ENCODE peak calls at places on chromosomes 16 and 17, in nine cellular contexts. One of them, this sample, is unnamed.

GRCh38 chr17:19744492-19744891 is 3.6 kb downstream of the ALDH3A1 start:
- DNase-seq in colonic mucosa: peak
- DNase-seq in cardiac fibroblast: no peak
- DNase-seq in prostate gland: no peak
- DNase-seq in endothelial cell of umbilical vein: no peak
- DNase-seq in thoracic aorta: no peak
- DNase-seq in cardiac muscle cell: no peak
- DNase-seq in AG09309: no peak
- DNase-seq in kidney: no peak
- DNase-seq in this sample: no peak

GRCh38 chr17:1714488-1714979 is 4.4 kb upstream of the TLCD2 start:
- DNase-seq in colonic mucosa: peak
- DNase-seq in prostate gland: peak
- DNase-seq in endothelial cell of umbilical vein: peak
- DNase-seq in cardiac fibroblast: peak
- DNase-seq in cardiac muscle cell: peak
- DNase-seq in AG09309: peak
- DNase-seq in thoracic aorta: peak
- DNase-seq in kidney: peak
- DNase-seq in this sample: peak

GRCh38 chr17:42997390-42997983 is 732 bp upstream of the RPL27 start:
- DNase-seq in AG09309: no peak
- DNase-seq in thoracic aorta: no peak
- DNase-seq in endothelial cell of umbilical vein: no peak
- DNase-seq in kidney: no peak
- DNase-seq in colonic mucosa: no peak
- DNase-seq in prostate gland: no peak
- DNase-seq in cardiac muscle cell: no peak
- DNase-seq in cardiac fibroblast: no peak
- DNase-seq in this sample: no peak

GRCh38 chr16:78984887-78985464 is 615.6 kb downstream of the MAF start:
- DNase-seq in prostate gland: no peak
- DNase-seq in endothelial cell of umbilical vein: no peak
- DNase-seq in AG09309: no peak
- DNase-seq in cardiac fibroblast: no peak
- DNase-seq in thoracic aorta: no peak
- DNase-seq in cardiac muscle cell: peak
- DNase-seq in kidney: no peak
- DNase-seq in colonic mucosa: no peak
- DNase-seq in this sample: no peak

GRCh38 chr17:72702136-72702735 is 390.3 kb downstream of the SLC39A11 start:
- DNase-seq in cardiac fibroblast: peak
- DNase-seq in endothelial cell of umbilical vein: no peak
- DNase-seq in colonic mucosa: no peak
- DNase-seq in cardiac muscle cell: no peak
- DNase-seq in AG09309: no peak
- DNase-seq in thoracic aorta: no peak
- DNase-seq in kidney: no peak
- DNase-seq in prostate gland: no peak
- DNase-seq in this sample: peak

GRCh38 chr17:38911081-38911730 is 14.2 kb upstream of the LASP1NB start:
- DNase-seq in cardiac muscle cell: no peak
- DNase-seq in colonic mucosa: no peak
- DNase-seq in thoracic aorta: no peak
- DNase-seq in prostate gland: no peak
- DNase-seq in AG09309: no peak
- DNase-seq in cardiac fibroblast: no peak
- DNase-seq in kidney: peak
- DNase-seq in endothelial cell of umbilical vein: no peak
- DNase-seq in this sample: no peak

GRCh38 chr17:30824002-30824355 is 513 bp downstream of the CRLF3 start:
- DNase-seq in kidney: no peak
- DNase-seq in cardiac fibroblast: no peak
- DNase-seq in AG09309: no peak
- DNase-seq in thoracic aorta: no peak
- DNase-seq in cardiac muscle cell: no peak
- DNase-seq in prostate gland: no peak
- DNase-seq in colonic mucosa: no peak
- DNase-seq in endothelial cell of umbilical vein: no peak
- DNase-seq in this sample: peak

GRCh38 chr16:73703891-73704290 is 592.7 kb upstream of the PSMD7 start:
- DNase-seq in colonic mucosa: no peak
- DNase-seq in endothelial cell of umbilical vein: no peak
- DNase-seq in kidney: no peak
- DNase-seq in AG09309: no peak
- DNase-seq in cardiac muscle cell: no peak
- DNase-seq in cardiac fibroblast: no peak
- DNase-seq in prostate gland: no peak
- DNase-seq in thoracic aorta: no peak
- DNase-seq in this sample: peak

GRCh38 chr17:31388770-31389672 is 2.5 kb upstream of the RAB11FIP4 start:
- DNase-seq in prostate gland: no peak
- DNase-seq in cardiac fibroblast: peak
- DNase-seq in colonic mucosa: no peak
- DNase-seq in cardiac muscle cell: peak
- DNase-seq in AG09309: no peak
- DNase-seq in kidney: no peak
- DNase-seq in endothelial cell of umbilical vein: peak
- DNase-seq in thoracic aorta: no peak
- DNase-seq in this sample: peak

GRCh38 chr16:79261461-79261860 is 339.1 kb downstream of the MAF start:
- DNase-seq in cardiac muscle cell: peak
- DNase-seq in thoracic aorta: no peak
- DNase-seq in cardiac fibroblast: no peak
- DNase-seq in colonic mucosa: peak
- DNase-seq in AG09309: no peak
- DNase-seq in prostate gland: no peak
- DNase-seq in endothelial cell of umbilical vein: no peak
- DNase-seq in kidney: no peak
- DNase-seq in this sample: no peak

GRCh38 chr16:76653390-76654026 is 376.3 kb downstream of the CNTNAP4 start:
- DNase-seq in thoracic aorta: no peak
- DNase-seq in endothelial cell of umbilical vein: peak
- DNase-seq in prostate gland: no peak
- DNase-seq in kidney: no peak
- DNase-seq in AG09309: no peak
- DNase-seq in cardiac muscle cell: peak
- DNase-seq in colonic mucosa: no peak
- DNase-seq in cardiac fibroblast: peak
- DNase-seq in this sample: peak

GRCh38 chr16:89047331-89048086 is 46.1 kb upstream of the ACSF3 start:
- DNase-seq in endothelial cell of umbilical vein: no peak
- DNase-seq in prostate gland: no peak
- DNase-seq in cardiac muscle cell: no peak
- DNase-seq in kidney: peak
- DNase-seq in thoracic aorta: no peak
- DNase-seq in colonic mucosa: no peak
- DNase-seq in AG09309: no peak
- DNase-seq in cardiac fibroblast: no peak
- DNase-seq in this sample: no peak

GRCh38 chr16:85924675-85925074 is 25.7 kb downstream of the IRF8 start:
- DNase-seq in cardiac muscle cell: no peak
- DNase-seq in colonic mucosa: no peak
- DNase-seq in AG09309: no peak
- DNase-seq in cardiac fibroblast: no peak
- DNase-seq in endothelial cell of umbilical vein: no peak
- DNase-seq in prostate gland: no peak
- DNase-seq in thoracic aorta: no peak
- DNase-seq in kidney: no peak
- DNase-seq in this sample: peak

GRCh38 chr17:44499722-44500121 is 3.5 kb downstream of the GPATCH8 start:
- DNase-seq in colonic mucosa: no peak
- DNase-seq in cardiac muscle cell: no peak
- DNase-seq in AG09309: no peak
- DNase-seq in kidney: no peak
- DNase-seq in prostate gland: no peak
- DNase-seq in endothelial cell of umbilical vein: no peak
- DNase-seq in cardiac fibroblast: no peak
- DNase-seq in thoracic aorta: no peak
- DNase-seq in this sample: no peak

GRCh38 chr16:68592466-68593337 is 52.4 kb upstream of the CDH3 start:
- DNase-seq in thoracic aorta: no peak
- DNase-seq in cardiac fibroblast: peak
- DNase-seq in AG09309: no peak
- DNase-seq in prostate gland: no peak
- DNase-seq in colonic mucosa: no peak
- DNase-seq in endothelial cell of umbilical vein: peak
- DNase-seq in cardiac muscle cell: no peak
- DNase-seq in kidney: no peak
- DNase-seq in this sample: peak

DNA sequence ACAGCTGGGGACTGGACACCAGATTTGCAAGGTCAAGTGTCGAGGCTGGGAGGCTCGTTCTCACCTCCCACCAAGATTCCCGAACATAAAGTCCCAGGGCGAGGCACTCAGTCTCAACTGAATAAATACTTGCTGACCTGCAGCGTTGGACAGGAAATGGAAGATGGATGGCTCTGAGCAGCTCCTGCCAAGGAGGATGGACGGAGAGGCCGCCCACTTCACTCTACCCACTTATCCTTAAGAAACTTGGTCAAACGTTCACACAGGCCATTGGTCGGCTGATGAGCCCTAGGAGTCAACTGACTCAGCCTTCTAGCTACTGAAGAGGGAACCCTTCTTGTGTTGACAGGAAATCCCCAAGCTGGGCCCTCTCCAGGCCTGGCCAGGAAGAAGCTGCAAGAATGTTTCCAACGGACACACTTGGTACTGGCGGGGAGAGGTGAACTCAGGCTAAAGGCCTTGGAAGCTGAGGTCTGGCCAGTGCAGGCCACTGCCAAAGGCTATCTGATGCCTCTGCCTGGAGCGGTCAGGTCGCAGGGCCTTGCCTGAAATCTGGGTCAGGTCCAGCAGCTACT is 50.0 kb downstream of the VAC14 start:
- DNase-seq in AG09309: no peak
- DNase-seq in prostate gland: no peak
- DNase-seq in colonic mucosa: peak
- DNase-seq in endothelial cell of umbilical vein: peak
- DNase-seq in cardiac muscle cell: peak
- DNase-seq in thoracic aorta: peak
- DNase-seq in kidney: peak
- DNase-seq in cardiac fibroblast: peak
- DNase-seq in this sample: no peak
- TF ChIP-seq CTCF in AG09309: no peak
- TF ChIP-seq CTCF in prostate gland: no peak
- TF ChIP-seq CTCF in colonic mucosa: no peak
- TF ChIP-seq CTCF in endothelial cell of umbilical vein: no peak
- TF ChIP-seq CTCF in cardiac muscle cell: no peak
- TF ChIP-seq CTCF in thoracic aorta: no peak
- TF ChIP-seq CTCF in kidney: no peak
- TF ChIP-seq CTCF in cardiac fibroblast: peak
- TF ChIP-seq CTCF in this sample: no peak

GRCh38 chr17:69524854-69525253 is 110.4 kb downstream of the MAP2K6 start:
- DNase-seq in thoracic aorta: no peak
- DNase-seq in endothelial cell of umbilical vein: no peak
- DNase-seq in colonic mucosa: no peak
- DNase-seq in prostate gland: no peak
- DNase-seq in AG09309: no peak
- DNase-seq in cardiac muscle cell: no peak
- DNase-seq in cardiac fibroblast: no peak
- DNase-seq in kidney: no peak
- DNase-seq in this sample: peak
- H3K4me3 ChIP-seq in thoracic aorta: no peak
- H3K4me3 ChIP-seq in endothelial cell of umbilical vein: no peak
- H3K4me3 ChIP-seq in colonic mucosa: no peak
- H3K4me3 ChIP-seq in prostate gland: no peak
- H3K4me3 ChIP-seq in AG09309: no peak
- H3K4me3 ChIP-seq in cardiac muscle cell: no peak
- H3K4me3 ChIP-seq in cardiac fibroblast: no peak
- H3K4me3 ChIP-seq in kidney: no peak
- H3K4me3 ChIP-seq in this sample: no peak

GRCh38 chr17:22694362-22695227 is 1002.3 kb downstream of the KCNJ18 start:
- DNase-seq in cardiac muscle cell: no peak
- DNase-seq in cardiac fibroblast: no peak
- DNase-seq in colonic mucosa: no peak
- DNase-seq in kidney: no peak
- DNase-seq in thoracic aorta: no peak
- DNase-seq in prostate gland: no peak
- DNase-seq in AG09309: no peak
- DNase-seq in endothelial cell of umbilical vein: no peak
- DNase-seq in this sample: no peak
- TF ChIP-seq CTCF in cardiac muscle cell: peak
- TF ChIP-seq CTCF in cardiac fibroblast: peak
- TF ChIP-seq CTCF in colonic mucosa: no peak
- TF ChIP-seq CTCF in kidney: no peak
- TF ChIP-seq CTCF in thoracic aorta: peak
- TF ChIP-seq CTCF in prostate gland: peak
- TF ChIP-seq CTCF in AG09309: peak
- TF ChIP-seq CTCF in endothelial cell of umbilical vein: no peak
- TF ChIP-seq CTCF in this sample: no peak

GRCh38 chr16:70374213-70374612 is 27.5 kb downstream of the DDX19A start:
- DNase-seq in AG09309: no peak
- DNase-seq in cardiac fibroblast: no peak
- DNase-seq in endothelial cell of umbilical vein: no peak
- DNase-seq in cardiac muscle cell: no peak
- DNase-seq in prostate gland: no peak
- DNase-seq in thoracic aorta: no peak
- DNase-seq in kidney: no peak
- DNase-seq in colonic mucosa: no peak
- DNase-seq in this sample: no peak

GRCh38 chr16:70377782-70378181 is 31.1 kb downstream of the DDX19A start:
- DNase-seq in cardiac muscle cell: no peak
- DNase-seq in cardiac fibroblast: no peak
- DNase-seq in prostate gland: no peak
- DNase-seq in colonic mucosa: no peak
- DNase-seq in thoracic aorta: no peak
- DNase-seq in AG09309: no peak
- DNase-seq in endothelial cell of umbilical vein: no peak
- DNase-seq in kidney: no peak
- DNase-seq in this sample: no peak

GRCh38 chr16:70375636-70376611 is 29.2 kb downstream of the DDX19A start:
- DNase-seq in endothelial cell of umbilical vein: no peak
- DNase-seq in thoracic aorta: no peak
- DNase-seq in AG09309: no peak
- DNase-seq in prostate gland: no peak
- DNase-seq in kidney: no peak
- DNase-seq in colonic mucosa: no peak
- DNase-seq in cardiac fibroblast: no peak
- DNase-seq in cardiac muscle cell: no peak
- DNase-seq in this sample: no peak

GRCh38 chr16:70370924-70371323 is 24.2 kb downstream of the DDX19A start:
- DNase-seq in kidney: no peak
- DNase-seq in prostate gland: no peak
- DNase-seq in cardiac fibroblast: no peak
- DNase-seq in endothelial cell of umbilical vein: no peak
- DNase-seq in cardiac muscle cell: no peak
- DNase-seq in colonic mucosa: no peak
- DNase-seq in AG09309: no peak
- DNase-seq in thoracic aorta: no peak
- DNase-seq in this sample: no peak

DNA sequence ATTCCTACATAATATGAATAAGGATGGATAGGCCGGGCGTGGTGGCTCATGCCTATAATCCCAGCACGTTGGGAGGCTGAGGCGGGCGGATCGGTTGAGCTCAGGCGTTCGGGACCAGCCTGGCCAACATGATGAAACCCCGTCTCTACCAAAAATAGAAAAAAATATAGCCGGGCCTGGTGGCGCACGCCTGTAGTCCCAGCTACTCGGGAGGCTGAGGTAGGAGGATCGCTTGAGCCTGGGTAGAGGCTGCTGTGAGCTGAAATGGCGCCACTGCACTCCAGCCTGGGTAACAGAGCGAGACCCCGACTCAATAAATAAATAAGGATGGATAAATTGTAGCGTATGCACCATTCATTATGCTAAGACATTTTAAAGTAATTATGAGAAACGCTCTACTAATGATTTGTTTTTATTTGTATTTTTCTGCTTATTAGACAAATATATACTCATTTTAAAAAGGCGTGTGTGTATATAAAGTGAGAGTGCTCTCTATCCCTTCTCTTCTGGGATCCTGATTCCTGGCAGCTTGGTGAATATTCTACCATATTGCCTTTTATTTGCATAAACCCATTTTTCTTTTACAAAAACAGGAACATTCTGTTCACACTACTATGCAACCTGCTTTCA is 26.3 kb downstream of the DDX19A start:
- DNase-seq in prostate gland: no peak
- DNase-seq in kidney: no peak
- DNase-seq in AG09309: no peak
- DNase-seq in thoracic aorta: no peak
- DNase-seq in colonic mucosa: no peak
- DNase-seq in cardiac fibroblast: no peak
- DNase-seq in cardiac muscle cell: no peak
- DNase-seq in endothelial cell of umbilical vein: no peak
- DNase-seq in this sample: no peak
- H3K4me3 ChIP-seq in prostate gland: no peak
- H3K4me3 ChIP-seq in kidney: no peak
- H3K4me3 ChIP-seq in AG09309: no peak
- H3K4me3 ChIP-seq in thoracic aorta: no peak
- H3K4me3 ChIP-seq in colonic mucosa: no peak
- H3K4me3 ChIP-seq in cardiac fibroblast: no peak
- H3K4me3 ChIP-seq in cardiac muscle cell: no peak
- H3K4me3 ChIP-seq in endothelial cell of umbilical vein: no peak
- H3K4me3 ChIP-seq in this sample: no peak